ENCODE peak calls at places on chromosomes 11 and 22, in four cellular contexts. One of them, this sample, is unnamed. For H3K4me1 and H3K27me3, the result is how much of the 10 kb centered on the place peaks cover.

GRCh38 chr22:49207008-49207775 is 620.5 kb downstream of the BRD1 start:
- DNase-seq in BE2C: no peak
- DNase-seq in body of pancreas: no peak
- DNase-seq in naive thymus-derived CD4-positive, alpha-beta T cell: no peak
- DNase-seq in this sample: peak

GRCh38 chr11:110972640-110973039 is 260.4 kb upstream of the ARHGAP20 start:
- DNase-seq in BE2C: no peak
- DNase-seq in body of pancreas: no peak
- DNase-seq in naive thymus-derived CD4-positive, alpha-beta T cell: no peak
- DNase-seq in this sample: no peak

GRCh38 chr11:85827768-85828639 is 17.1 kb upstream of the SYTL2 start:
- DNase-seq in BE2C: no peak
- DNase-seq in body of pancreas: no peak
- DNase-seq in naive thymus-derived CD4-positive, alpha-beta T cell: peak
- DNase-seq in this sample: no peak

GRCh38 chr11:9428706-9429105 is 32.1 kb upstream of the ZNF143 start:
- DNase-seq in BE2C: no peak
- DNase-seq in body of pancreas: no peak
- DNase-seq in naive thymus-derived CD4-positive, alpha-beta T cell: no peak
- DNase-seq in this sample: no peak

GRCh38 chr22:19887251-19887985 is 32.7 kb upstream of the GNB1L start:
- DNase-seq in BE2C: peak
- DNase-seq in body of pancreas: no peak
- DNase-seq in naive thymus-derived CD4-positive, alpha-beta T cell: no peak
- DNase-seq in this sample: no peak

GRCh38 chr11:3939651-3940190 is 84.3 kb downstream of the STIM1 start:
- DNase-seq in BE2C: no peak
- DNase-seq in body of pancreas: no peak
- DNase-seq in naive thymus-derived CD4-positive, alpha-beta T cell: no peak
- DNase-seq in this sample: no peak

GRCh38 chr22:26551568-26551967 is 38.4 kb downstream of the TPST2 start:
- DNase-seq in BE2C: no peak
- DNase-seq in body of pancreas: no peak
- DNase-seq in naive thymus-derived CD4-positive, alpha-beta T cell: no peak
- DNase-seq in this sample: no peak

GRCh38 chr11:103904324-103904667 is 132.1 kb upstream of the DDI1 start:
- DNase-seq in BE2C: no peak
- DNase-seq in body of pancreas: no peak
- DNase-seq in naive thymus-derived CD4-positive, alpha-beta T cell: no peak
- DNase-seq in this sample: no peak

GRCh38 chr22:50583294-50583865 is 731 bp upstream of the CHKB start:
- DNase-seq in BE2C: no peak
- DNase-seq in body of pancreas: no peak
- DNase-seq in naive thymus-derived CD4-positive, alpha-beta T cell: no peak
- DNase-seq in this sample: no peak

DNA sequence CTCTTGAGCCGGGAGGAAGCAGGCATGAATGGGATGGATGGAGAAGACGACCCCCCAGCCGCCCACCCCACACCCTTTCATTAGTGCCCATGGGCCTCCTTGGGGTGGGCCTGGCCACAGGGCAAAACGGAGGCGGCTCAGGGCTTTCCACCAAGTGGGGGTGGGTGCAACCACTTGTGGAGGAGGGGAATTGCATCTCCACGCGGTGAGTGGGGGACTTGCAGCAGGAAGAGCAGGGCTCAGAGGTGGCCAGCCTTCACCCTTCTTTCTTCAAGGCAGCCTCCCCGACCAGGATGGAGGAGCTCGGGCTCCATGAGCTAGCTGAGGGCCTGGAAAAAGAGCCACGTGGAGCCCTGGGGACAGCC is 120.1 kb downstream of the ST3GAL4 start:
- DNase-seq in BE2C: no peak
- DNase-seq in body of pancreas: no peak
- DNase-seq in naive thymus-derived CD4-positive, alpha-beta T cell: no peak
- DNase-seq in this sample: no peak
- H3K4me1 ChIP-seq in BE2C: under half
- H3K4me1 ChIP-seq in body of pancreas: under half
- H3K4me1 ChIP-seq in naive thymus-derived CD4-positive, alpha-beta T cell: under half
- H3K4me1 ChIP-seq in this sample: under half

GRCh38 chr11:124745835-124746620 is 6.0 kb downstream of the VSIG2 start:
- DNase-seq in BE2C: no peak
- DNase-seq in body of pancreas: peak
- DNase-seq in naive thymus-derived CD4-positive, alpha-beta T cell: no peak
- DNase-seq in this sample: no peak
- H3K4me3 ChIP-seq in BE2C: peak
- H3K4me3 ChIP-seq in body of pancreas: peak
- H3K4me3 ChIP-seq in naive thymus-derived CD4-positive, alpha-beta T cell: peak
- H3K4me3 ChIP-seq in this sample: no peak

DNA sequence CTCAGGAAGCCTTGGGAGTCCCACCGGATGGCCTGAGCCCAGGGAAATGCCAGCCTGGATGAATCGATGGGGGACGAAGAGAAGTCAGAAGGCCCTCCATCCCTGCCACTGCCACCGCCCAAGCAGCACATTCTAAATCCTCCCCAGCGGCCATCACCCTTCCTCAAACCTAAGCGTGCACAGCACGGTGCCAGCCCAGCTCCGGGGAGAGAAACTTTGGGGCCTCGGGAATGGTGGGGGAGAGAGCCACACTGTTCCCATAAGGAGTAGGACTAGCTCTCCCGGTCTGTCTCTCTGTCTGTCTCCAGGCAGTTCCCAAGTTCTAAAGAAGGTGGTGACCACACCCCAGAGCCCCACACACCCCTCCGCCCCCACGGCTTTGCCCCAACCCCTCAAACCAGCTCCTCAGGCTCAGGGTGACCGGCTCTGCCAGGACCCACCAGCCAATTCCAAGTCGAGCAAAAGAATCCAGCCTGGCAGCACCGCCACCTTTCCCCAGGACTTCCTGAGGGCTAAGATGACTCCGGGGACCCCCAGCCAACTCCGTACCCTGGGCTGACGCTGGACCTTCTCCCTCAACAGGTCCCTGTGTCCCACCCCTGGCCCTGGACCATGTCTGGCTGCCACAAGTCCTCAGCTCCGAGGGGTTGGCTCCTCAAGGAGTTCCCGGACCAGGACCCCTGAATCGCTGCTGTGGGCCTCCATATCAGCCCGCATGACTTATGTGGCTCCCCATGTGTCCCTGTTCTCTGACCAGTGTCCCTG is 2.7 kb downstream of the AHNAK start:
- DNase-seq in BE2C: no peak
- DNase-seq in body of pancreas: no peak
- DNase-seq in naive thymus-derived CD4-positive, alpha-beta T cell: no peak
- DNase-seq in this sample: no peak
- H3K27me3 ChIP-seq in BE2C: under half
- H3K27me3 ChIP-seq in body of pancreas: under half
- H3K27me3 ChIP-seq in naive thymus-derived CD4-positive, alpha-beta T cell: under half
- H3K27me3 ChIP-seq in this sample: under half

GRCh38 chr11:65295571-65296338 is 18.9 kb upstream of the CDC42EP2 start:
- DNase-seq in BE2C: no peak
- DNase-seq in body of pancreas: no peak
- DNase-seq in naive thymus-derived CD4-positive, alpha-beta T cell: no peak
- DNase-seq in this sample: no peak

GRCh38 chr11:65291613-65292012 is 23.1 kb upstream of the CDC42EP2 start:
- DNase-seq in BE2C: no peak
- DNase-seq in body of pancreas: no peak
- DNase-seq in naive thymus-derived CD4-positive, alpha-beta T cell: no peak
- DNase-seq in this sample: no peak

GRCh38 chr11:65295001-65295400 is 19.7 kb upstream of the CDC42EP2 start:
- DNase-seq in BE2C: no peak
- DNase-seq in body of pancreas: no peak
- DNase-seq in naive thymus-derived CD4-positive, alpha-beta T cell: no peak
- DNase-seq in this sample: no peak

GRCh38 chr11:65292866-65293265 is 21.8 kb upstream of the CDC42EP2 start:
- DNase-seq in BE2C: no peak
- DNase-seq in body of pancreas: no peak
- DNase-seq in naive thymus-derived CD4-positive, alpha-beta T cell: no peak
- DNase-seq in this sample: no peak

DNA sequence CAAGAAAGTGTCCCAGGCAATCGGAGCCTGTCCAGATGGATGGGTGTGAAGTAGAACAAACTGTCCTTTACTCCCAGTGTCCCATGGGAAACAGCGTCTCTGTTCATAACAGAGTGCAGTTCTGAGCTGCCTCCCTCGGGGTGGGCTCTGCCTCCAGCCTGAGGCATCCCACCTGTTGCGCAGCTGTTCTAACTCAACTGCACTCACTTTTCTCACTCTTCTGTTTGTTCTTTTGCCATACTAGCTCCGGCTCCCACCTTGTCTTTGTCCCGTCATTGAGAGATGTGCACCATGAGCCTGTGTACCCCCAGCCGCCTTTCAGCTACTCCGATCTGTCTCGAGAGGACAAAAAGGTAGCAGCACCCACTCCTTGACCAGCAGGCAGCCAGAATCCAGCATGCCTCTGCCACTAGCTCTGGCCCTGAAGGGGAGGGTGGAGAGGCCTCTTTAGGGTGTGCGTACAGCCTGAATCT is 20.7 kb upstream of the CDC42EP2 start:
- DNase-seq in BE2C: no peak
- DNase-seq in body of pancreas: no peak
- DNase-seq in naive thymus-derived CD4-positive, alpha-beta T cell: no peak
- DNase-seq in this sample: no peak
- H3K4me1 ChIP-seq in BE2C: under half
- H3K4me1 ChIP-seq in body of pancreas: under half
- H3K4me1 ChIP-seq in naive thymus-derived CD4-positive, alpha-beta T cell: under half
- H3K4me1 ChIP-seq in this sample: under half

GRCh38 chr11:72712168-72712721 is 38.0 kb upstream of the PDE2A start:
- DNase-seq in BE2C: no peak
- DNase-seq in body of pancreas: no peak
- DNase-seq in naive thymus-derived CD4-positive, alpha-beta T cell: no peak
- DNase-seq in this sample: peak
- H3K4me3 ChIP-seq in BE2C: no peak
- H3K4me3 ChIP-seq in body of pancreas: no peak
- H3K4me3 ChIP-seq in naive thymus-derived CD4-positive, alpha-beta T cell: no peak
- H3K4me3 ChIP-seq in this sample: no peak

DNA sequence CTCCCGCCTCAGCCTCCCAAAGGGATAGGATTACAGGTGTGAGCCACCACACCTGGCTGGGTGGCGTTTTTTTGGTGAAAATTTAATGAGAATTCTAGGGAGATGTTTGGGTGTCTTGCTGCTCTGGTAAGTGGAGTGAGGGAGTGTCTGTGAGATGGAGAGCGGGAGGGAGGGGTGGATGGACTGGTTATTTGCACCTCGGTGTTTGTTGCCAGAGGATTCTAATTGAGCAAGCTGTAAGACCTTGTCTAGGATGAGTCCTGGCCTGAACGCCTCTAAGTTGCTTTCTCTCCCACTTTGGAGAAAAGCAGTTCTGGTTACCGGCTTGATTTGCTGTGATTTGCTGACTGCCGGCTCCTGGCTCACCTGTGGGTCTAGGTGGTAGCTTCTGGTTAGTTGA is 22.0 kb upstream of the GRAMD4 start:
- DNase-seq in BE2C: no peak
- DNase-seq in body of pancreas: no peak
- DNase-seq in naive thymus-derived CD4-positive, alpha-beta T cell: no peak
- DNase-seq in this sample: no peak
- H3K27me3 ChIP-seq in BE2C: under half
- H3K27me3 ChIP-seq in body of pancreas: under half
- H3K27me3 ChIP-seq in naive thymus-derived CD4-positive, alpha-beta T cell: under half
- H3K27me3 ChIP-seq in this sample: under half

DNA sequence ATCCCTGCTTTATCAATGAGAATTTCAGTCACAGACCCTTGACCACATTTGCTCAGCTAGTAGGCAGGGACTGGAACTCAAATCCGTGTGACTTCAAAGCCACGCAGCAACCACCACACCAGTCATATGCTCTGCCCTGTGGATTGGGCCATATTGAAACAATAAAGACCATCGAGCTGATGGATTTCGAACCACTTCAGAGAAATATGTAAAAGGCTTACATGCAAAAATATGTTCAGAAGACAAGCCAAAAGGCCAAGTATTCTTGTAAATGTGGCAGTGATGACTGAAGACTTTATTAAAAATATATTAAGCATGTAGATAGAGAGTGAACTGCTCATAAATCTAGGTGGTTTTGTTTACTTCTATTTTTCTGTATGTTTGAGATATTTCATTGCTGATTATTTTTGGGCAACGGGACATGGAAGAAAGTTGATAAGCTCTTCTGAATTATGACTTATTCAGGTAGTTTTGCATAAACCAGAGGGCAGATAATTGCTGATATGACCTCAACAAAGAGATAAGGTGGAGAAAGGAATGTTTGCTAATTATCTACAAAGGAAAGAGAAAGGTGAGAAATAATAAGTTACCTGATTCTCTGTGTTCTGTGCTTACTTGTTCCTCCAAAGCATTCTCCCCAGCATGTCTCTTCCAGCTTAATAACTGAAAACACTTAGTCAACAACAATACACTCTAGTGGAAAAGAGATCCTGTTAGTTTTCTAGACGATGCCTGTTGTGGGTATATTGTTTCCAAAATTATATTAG is 99.4 kb downstream of the PDHX start:
- DNase-seq in BE2C: no peak
- DNase-seq in body of pancreas: no peak
- DNase-seq in naive thymus-derived CD4-positive, alpha-beta T cell: no peak
- DNase-seq in this sample: no peak
- H3K4me1 ChIP-seq in BE2C: under half
- H3K4me1 ChIP-seq in body of pancreas: under half
- H3K4me1 ChIP-seq in naive thymus-derived CD4-positive, alpha-beta T cell: under half
- H3K4me1 ChIP-seq in this sample: under half

GRCh38 chr11:117833401-117833891 is 8.9 kb upstream of the FXYD2 start:
- DNase-seq in BE2C: no peak
- DNase-seq in body of pancreas: peak
- DNase-seq in naive thymus-derived CD4-positive, alpha-beta T cell: no peak
- DNase-seq in this sample: no peak
- H3K4me3 ChIP-seq in BE2C: no peak
- H3K4me3 ChIP-seq in body of pancreas: no peak
- H3K4me3 ChIP-seq in naive thymus-derived CD4-positive, alpha-beta T cell: no peak
- H3K4me3 ChIP-seq in this sample: no peak

GRCh38 chr11:44877908-44878459 is 72.7 kb downstream of the TP53I11 start:
- DNase-seq in BE2C: peak
- DNase-seq in body of pancreas: no peak
- DNase-seq in naive thymus-derived CD4-positive, alpha-beta T cell: no peak
- DNase-seq in this sample: no peak
- H3K27me3 ChIP-seq in BE2C: under half
- H3K27me3 ChIP-seq in body of pancreas: under half
- H3K27me3 ChIP-seq in naive thymus-derived CD4-positive, alpha-beta T cell: under half
- H3K27me3 ChIP-seq in this sample: under half

This sample was measured in HAP-1.